ENCODE peak calls at places on chromosome 1, in six cellular contexts. M is AG04450, C is A549, T is transverse colon, S is heart left ventricle, H is body of pancreas. Q is an unnamed sample.

GRCh38 chr1:248890549-248891498 is 15.2 kb upstream of the PGBD2 start:
- DNase-seq in M (no peak), C (no peak), T (no peak), S (no peak), H (no peak), Q (no peak)

GRCh38 chr1:42951588-42951987 is 7.1 kb downstream of the SLC2A1 start:
- DNase-seq in M (no peak), C (no peak), T (no peak), S (no peak), H (no peak), Q (no peak)

GRCh38 chr1:155242805-155243358 is 12.4 kb downstream of the ENTREP3 start:
- DNase-seq in M (no peak), C (no peak), T (no peak), S (no peak), H (no peak), Q (no peak)

GRCh38 chr1:25568090-25568833 is 24.9 kb downstream of the LDLRAP1 start:
- DNase-seq in M (no peak), C (no peak), T (no peak), S (no peak), H (no peak), Q (no peak)

GRCh38 chr1:78713249-78713648 is 63.6 kb downstream of the IFI44 start:
- DNase-seq in M (no peak), C (no peak), T (no peak), S (no peak), H (no peak), Q (no peak)

GRCh38 chr1:219999821-220000220 is 46.5 kb downstream of the EPRS1 start:
- DNase-seq in M (no peak), C (no peak), T (no peak), S (no peak), H (no peak), Q (no peak)

GRCh38 chr1:62687421-62687902 is 724 bp downstream of the DOCK7 start:
- DNase-seq in M (no peak), C (peak; percentile 40), T (no peak), S (peak; percentile 49), H (peak; percentile 39), Q (no peak)

GRCh38 chr1:20698195-20698910 is 19.5 kb downstream of the KIF17 start:
- DNase-seq in M (peak; percentile 61), C (peak; percentile 37), T (no peak), S (no peak), H (no peak), Q (no peak)

GRCh38 chr1:165330483-165330882 is 26.0 kb downstream of the LMX1A start:
- DNase-seq in M (no peak), C (no peak), T (no peak), S (no peak), H (no peak), Q (no peak)

GRCh38 chr1:14611792-14612191 is 13.3 kb downstream of the KAZN start:
- DNase-seq in M (no peak), C (no peak), T (no peak), S (no peak), H (no peak), Q (no peak)

GRCh38 chr1:143691400-143691891 is 280.3 kb downstream of the FAM72C start:
- DNase-seq in M (no peak), C (peak; percentile 89), T (no peak), S (no peak), H (no peak), Q (no peak)

DNA sequence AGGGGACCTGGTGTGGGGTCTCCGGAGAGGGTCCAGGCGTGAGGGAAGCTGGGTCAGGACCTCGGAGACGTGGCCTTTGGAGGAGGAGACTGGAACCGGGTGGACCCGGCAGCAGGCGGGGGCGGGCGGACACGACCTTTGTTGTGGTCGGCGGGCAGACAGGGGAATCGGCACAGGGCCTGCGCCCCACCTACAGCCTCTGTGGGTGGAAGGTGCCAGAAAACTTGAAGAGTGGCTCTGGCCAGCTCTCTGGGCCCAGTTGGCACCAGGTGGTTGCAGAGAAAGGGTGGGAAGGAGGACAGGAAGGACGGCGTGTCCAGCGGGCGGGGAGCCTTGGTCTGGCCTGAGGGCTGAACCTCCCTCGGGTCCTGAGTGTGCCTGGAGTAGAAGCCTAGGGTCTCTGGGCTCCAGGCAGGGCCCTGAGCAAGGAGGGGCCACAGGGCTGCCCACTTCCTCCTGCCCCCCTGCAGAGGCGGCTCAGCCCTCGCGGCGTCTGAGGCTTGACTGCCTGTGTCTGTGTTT is 7.7 kb upstream of the TTLL10 start:
- DNase-seq in M (no peak), C (no peak), T (peak; percentile 37), S (no peak), H (peak; percentile 33), Q (no peak)
- H3K4me3 ChIP-seq in M (no peak overlapping the region), C (no peak overlapping the region), T (peak overlapping the region; percentile 63), S (no peak overlapping the region), H (no peak overlapping the region), Q (no peak overlapping the region)

GRCh38 chr1:4087530-4088420 is 187.7 kb upstream of the C1orf174 start:
- DNase-seq in M (no peak), C (no peak), T (no peak), S (no peak), H (no peak), Q (peak; percentile 24)

GRCh38 chr1:4084896-4085295 is 184.8 kb upstream of the C1orf174 start:
- DNase-seq in M (no peak), C (no peak), T (no peak), S (no peak), H (no peak), Q (peak; percentile 36)

GRCh38 chr1:4086085-4086850 is 186.2 kb upstream of the C1orf174 start:
- DNase-seq in M (no peak), C (no peak), T (no peak), S (no peak), H (no peak), Q (peak; percentile 9)

GRCh38 chr1:4088676-4089075 is 188.6 kb upstream of the C1orf174 start:
- DNase-seq in M (no peak), C (no peak), T (no peak), S (no peak), H (no peak), Q (peak; percentile 41)

DNA sequence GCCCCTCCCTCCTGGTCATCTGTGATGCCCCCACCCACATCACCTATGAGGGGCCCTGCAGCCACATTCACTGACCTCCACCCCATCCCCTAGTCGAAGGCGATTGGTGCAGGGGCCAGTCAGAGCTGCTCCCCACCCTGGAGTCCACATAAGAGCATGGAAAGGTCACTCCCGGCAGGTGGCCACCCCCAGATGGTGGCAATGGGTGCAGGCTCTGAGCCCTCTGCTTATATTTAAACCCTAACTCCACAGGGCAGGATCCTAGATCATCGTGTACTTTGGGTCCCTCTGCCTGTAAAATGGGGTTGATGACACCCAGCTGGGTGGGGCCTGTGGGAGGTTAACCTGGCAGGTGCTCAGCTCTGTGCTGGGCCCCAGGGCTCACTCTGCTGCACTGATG is 186.8 kb upstream of the C1orf174 start:
- DNase-seq in M (no peak), C (no peak), T (no peak), S (no peak), H (no peak), Q (peak; percentile 63)
- H3K27ac ChIP-seq in M (no peak overlapping the region), C (no peak overlapping the region), T (no peak overlapping the region), S (no peak overlapping the region), H (no peak overlapping the region), Q (no peak overlapping the region)

DNA sequence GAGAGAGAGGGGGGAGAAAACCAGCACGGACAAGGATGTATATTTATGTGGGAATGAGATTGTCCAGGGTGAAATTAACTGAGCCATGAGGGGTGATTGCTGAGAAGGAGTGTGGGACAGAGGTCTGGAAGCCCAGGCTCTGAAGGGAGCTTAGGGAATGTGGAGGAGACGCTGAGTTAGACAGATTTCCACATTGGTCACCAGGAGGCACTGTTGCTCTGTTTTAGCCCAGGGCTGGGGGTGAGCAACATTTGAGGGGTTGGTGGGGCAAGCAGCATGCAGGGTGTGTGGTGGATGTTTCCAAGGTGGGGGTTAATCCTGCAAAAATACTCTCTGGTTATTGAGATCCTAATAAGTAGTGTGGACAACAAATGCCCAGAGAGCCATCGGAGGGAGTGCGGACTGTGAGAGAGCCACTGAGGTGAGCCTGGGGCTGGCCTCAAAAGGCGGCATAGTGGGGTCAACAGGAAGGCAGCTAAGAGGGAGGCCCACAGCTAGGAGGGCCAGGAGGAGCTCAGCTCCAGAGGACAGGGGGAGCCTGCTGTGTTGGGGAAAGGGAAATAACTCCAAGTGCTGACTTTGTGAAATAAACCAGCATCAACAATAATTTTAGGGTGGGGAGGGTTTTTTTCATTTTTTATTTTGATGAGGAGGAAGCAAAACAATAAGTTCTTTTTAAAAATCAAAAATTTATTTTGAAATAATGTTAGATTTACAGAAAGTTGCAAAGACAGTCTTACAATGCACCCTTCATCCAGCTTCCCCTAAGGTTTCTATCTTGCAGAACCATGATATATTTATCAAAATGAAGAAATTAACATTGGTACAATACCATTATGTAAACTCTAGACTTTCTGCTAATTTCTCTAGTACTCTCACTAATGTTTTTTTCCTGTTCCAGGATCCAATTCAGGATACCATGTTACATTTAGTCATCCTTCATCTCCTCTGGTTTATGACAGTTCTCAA is 82.8 kb upstream of the CD34 start:
- DNase-seq in M (no peak), C (peak; percentile 12), T (no peak), S (no peak), H (no peak), Q (no peak)
- TF ChIP-seq CTCF in M (peak; percentile 40), C (peak; percentile 19), T (no peak), S (no peak), H (no peak), Q (no peak)

DNA sequence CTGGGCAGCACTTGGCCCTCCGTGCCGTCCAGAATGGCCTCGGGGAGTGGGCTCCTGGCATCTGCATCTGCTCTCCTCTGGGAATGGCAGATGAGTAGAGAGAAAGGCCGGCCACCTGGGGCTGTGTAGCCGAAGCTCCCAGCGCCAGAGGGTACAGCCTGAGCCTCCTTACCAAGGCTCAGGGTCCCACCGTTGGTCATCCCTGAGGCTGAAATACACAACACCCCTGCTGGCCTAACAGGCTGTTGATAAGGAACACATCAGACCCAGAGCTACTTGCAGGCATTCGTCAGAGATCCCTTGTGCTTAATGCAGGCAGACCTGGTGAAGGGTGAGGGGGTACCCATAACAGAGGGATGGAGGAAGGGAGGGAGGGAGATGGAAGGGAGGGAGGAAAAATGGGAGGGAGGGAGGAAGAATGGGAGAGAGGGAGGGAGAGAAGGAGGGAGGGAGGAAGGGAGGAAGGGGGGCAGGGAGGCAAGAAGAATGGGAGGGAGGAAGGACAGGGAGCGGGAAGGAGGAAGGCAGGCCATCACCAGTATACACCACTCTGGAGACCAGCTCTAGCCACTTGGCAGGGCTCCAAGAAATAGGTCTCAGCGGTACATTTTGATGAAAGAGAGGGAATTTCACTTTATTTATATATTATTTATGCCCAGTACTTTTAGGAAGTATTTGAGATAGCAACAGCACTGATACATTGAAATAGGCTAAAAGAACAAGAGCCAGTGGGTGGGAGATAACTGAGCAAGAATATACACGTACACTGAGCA is 315.1 kb upstream of the VAMP3 start:
- DNase-seq in M (no peak), C (no peak), T (no peak), S (no peak), H (peak; percentile 37), Q (no peak)
- H3K4me3 ChIP-seq in M (no peak overlapping the region), C (no peak overlapping the region), T (no peak overlapping the region), S (no peak overlapping the region), H (no peak overlapping the region), Q (no peak overlapping the region)

DNA sequence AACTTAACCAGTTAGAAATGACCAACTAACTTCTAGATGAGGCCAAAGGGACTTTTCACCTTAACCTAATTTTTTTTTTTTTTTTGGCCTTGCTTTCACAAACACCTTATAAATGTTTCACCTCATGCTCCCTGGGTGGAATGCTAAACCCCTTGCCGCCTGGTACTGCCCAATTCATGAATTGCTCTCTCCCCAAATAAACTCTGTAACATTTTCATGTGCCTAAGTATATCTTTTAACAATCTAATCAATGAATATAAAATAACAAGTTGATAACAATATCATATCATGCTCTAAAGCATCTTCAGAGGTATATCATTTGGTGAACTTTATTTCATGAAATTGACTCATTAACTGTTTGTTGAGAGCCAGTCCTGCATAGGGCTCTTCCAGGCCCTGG is 10.9 kb upstream of the CNN3 start:
- DNase-seq in M (no peak), C (no peak), T (no peak), S (no peak), H (no peak), Q (no peak)
- H3K27ac ChIP-seq in M (no peak overlapping the region), C (peak overlapping the region; percentile 66), T (no peak overlapping the region), S (no peak overlapping the region), H (no peak overlapping the region), Q (peak overlapping the region; percentile 36)

GRCh38 chr1:206606867-206607266 is 5.4 kb downstream of the EIF2D start:
- DNase-seq in M (no peak), C (peak; percentile 65), T (no peak), S (no peak), H (no peak), Q (no peak)
- TF ChIP-seq CTCF in M (peak; percentile 63), C (peak; percentile 69), T (peak; percentile 25), S (no peak), H (no peak), Q (no peak)

Q was measured in coronary artery.